ENCODE peak calls at places on chromosomes 3 and 15, in six cellular contexts. One of them, this sample, is unnamed.

GRCh38 chr3:29293371-29293770 is 12.5 kb downstream of the RBMS3 start:
- DNase-seq in nephron progenitor cell: no peak
- DNase-seq in natural killer cell: no peak
- DNase-seq in type B pancreatic cell: no peak
- DNase-seq in MM.1S: no peak
- DNase-seq in AG10803: peak
- DNase-seq in this sample: no peak

GRCh38 chr15:60496853-60497252 is 17.9 kb upstream of the ICE2 start:
- DNase-seq in MM.1S: no peak
- DNase-seq in type B pancreatic cell: no peak
- DNase-seq in natural killer cell: no peak
- DNase-seq in nephron progenitor cell: no peak
- DNase-seq in AG10803: no peak
- DNase-seq in this sample: no peak

GRCh38 chr3:48410205-48411040 is 19.5 kb downstream of the PLXNB1 start:
- DNase-seq in AG10803: no peak
- DNase-seq in MM.1S: no peak
- DNase-seq in natural killer cell: peak
- DNase-seq in nephron progenitor cell: no peak
- DNase-seq in type B pancreatic cell: peak
- DNase-seq in this sample: no peak

GRCh38 chr15:63587527-63587926 is 9.7 kb upstream of the FBXL22 start:
- DNase-seq in type B pancreatic cell: no peak
- DNase-seq in natural killer cell: no peak
- DNase-seq in AG10803: peak
- DNase-seq in MM.1S: no peak
- DNase-seq in nephron progenitor cell: no peak
- DNase-seq in this sample: no peak

GRCh38 chr15:48577495-48577894 is 68.0 kb downstream of the FBN1 start:
- DNase-seq in nephron progenitor cell: no peak
- DNase-seq in natural killer cell: no peak
- DNase-seq in MM.1S: peak
- DNase-seq in AG10803: no peak
- DNase-seq in type B pancreatic cell: no peak
- DNase-seq in this sample: no peak

GRCh38 chr3:26307805-26308204 is 314.8 kb upstream of the LRRC3B start:
- DNase-seq in type B pancreatic cell: no peak
- DNase-seq in nephron progenitor cell: no peak
- DNase-seq in MM.1S: no peak
- DNase-seq in AG10803: no peak
- DNase-seq in natural killer cell: no peak
- DNase-seq in this sample: no peak

GRCh38 chr3:106093616-106094015 is 224.8 kb upstream of the CBLB start:
- DNase-seq in nephron progenitor cell: no peak
- DNase-seq in MM.1S: no peak
- DNase-seq in natural killer cell: no peak
- DNase-seq in type B pancreatic cell: no peak
- DNase-seq in AG10803: no peak
- DNase-seq in this sample: no peak

GRCh38 chr3:143226678-143227291 is 107.2 kb downstream of the CHST2 start:
- DNase-seq in MM.1S: no peak
- DNase-seq in nephron progenitor cell: no peak
- DNase-seq in natural killer cell: no peak
- DNase-seq in AG10803: no peak
- DNase-seq in type B pancreatic cell: no peak
- DNase-seq in this sample: no peak

GRCh38 chr3:127307431-127307830 is 19.6 kb upstream of the PRR20G start:
- DNase-seq in MM.1S: no peak
- DNase-seq in AG10803: no peak
- DNase-seq in natural killer cell: no peak
- DNase-seq in nephron progenitor cell: no peak
- DNase-seq in type B pancreatic cell: no peak
- DNase-seq in this sample: no peak

GRCh38 chr15:47786371-47786770 is 69.1 kb downstream of the SEMA6D start:
- DNase-seq in natural killer cell: no peak
- DNase-seq in nephron progenitor cell: no peak
- DNase-seq in MM.1S: no peak
- DNase-seq in AG10803: no peak
- DNase-seq in type B pancreatic cell: no peak
- DNase-seq in this sample: no peak

GRCh38 chr3:174495231-174495755 is 363.8 kb upstream of the NAALADL2 start:
- DNase-seq in MM.1S: no peak
- DNase-seq in AG10803: peak
- DNase-seq in nephron progenitor cell: no peak
- DNase-seq in natural killer cell: no peak
- DNase-seq in type B pancreatic cell: no peak
- DNase-seq in this sample: no peak

GRCh38 chr3:102536479-102536878 is 101.7 kb downstream of the ZPLD1 start:
- DNase-seq in natural killer cell: no peak
- DNase-seq in nephron progenitor cell: no peak
- DNase-seq in MM.1S: peak
- DNase-seq in type B pancreatic cell: no peak
- DNase-seq in AG10803: peak
- DNase-seq in this sample: no peak

GRCh38 chr15:67501177-67501835 is 19.6 kb upstream of the C15orf61 start:
- DNase-seq in type B pancreatic cell: no peak
- DNase-seq in AG10803: peak
- DNase-seq in MM.1S: no peak
- DNase-seq in nephron progenitor cell: no peak
- DNase-seq in natural killer cell: no peak
- DNase-seq in this sample: no peak

GRCh38 chr15:65311760-65312159 is 7.3 kb downstream of the RNU5B-1 start:
- DNase-seq in AG10803: no peak
- DNase-seq in natural killer cell: no peak
- DNase-seq in type B pancreatic cell: no peak
- DNase-seq in MM.1S: no peak
- DNase-seq in nephron progenitor cell: no peak
- DNase-seq in this sample: no peak

GRCh38 chr3:145767909-145768308 is 393.1 kb downstream of the PLOD2 start:
- DNase-seq in AG10803: no peak
- DNase-seq in nephron progenitor cell: no peak
- DNase-seq in MM.1S: peak
- DNase-seq in type B pancreatic cell: no peak
- DNase-seq in natural killer cell: no peak
- DNase-seq in this sample: no peak

GRCh38 chr3:14404396-14405119 is 2.2 kb downstream of the SLC6A6 start:
- DNase-seq in MM.1S: no peak
- DNase-seq in natural killer cell: no peak
- DNase-seq in AG10803: no peak
- DNase-seq in type B pancreatic cell: no peak
- DNase-seq in nephron progenitor cell: no peak
- DNase-seq in this sample: no peak
- TF ChIP-seq CTCF in MM.1S: no peak
- TF ChIP-seq CTCF in natural killer cell: no peak
- TF ChIP-seq CTCF in AG10803: no peak
- TF ChIP-seq CTCF in type B pancreatic cell: no peak
- TF ChIP-seq CTCF in nephron progenitor cell: no peak
- TF ChIP-seq CTCF in this sample: no peak

DNA sequence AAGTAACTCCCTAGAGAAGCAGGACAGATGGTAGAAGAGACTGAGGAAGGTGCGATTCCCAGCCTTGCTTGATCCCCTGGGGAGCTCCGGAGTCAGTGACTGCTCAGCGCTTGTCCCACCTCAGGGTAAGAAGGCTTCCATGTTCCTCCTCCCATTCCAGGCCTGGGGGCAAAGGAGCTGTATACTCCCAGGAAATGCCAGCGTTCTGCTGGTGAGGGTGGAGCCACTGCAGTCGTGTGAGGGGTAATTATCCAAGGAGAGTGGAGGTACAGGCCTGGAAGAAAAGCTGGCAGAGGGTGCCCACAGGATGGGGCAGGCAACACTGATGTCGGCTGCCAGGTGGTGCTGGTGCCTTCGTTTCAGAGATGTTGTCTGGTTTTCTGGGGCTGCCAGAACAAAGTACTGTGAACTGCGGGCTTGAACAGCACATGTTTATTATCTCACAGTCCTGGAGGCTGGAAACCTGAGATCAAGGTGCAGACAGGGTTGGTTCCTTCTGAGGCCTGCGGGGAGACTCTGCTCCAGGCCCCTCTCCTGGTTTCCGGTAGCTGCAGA is 12.1 kb upstream of the APBA2 start:
- DNase-seq in MM.1S: no peak
- DNase-seq in AG10803: no peak
- DNase-seq in nephron progenitor cell: no peak
- DNase-seq in natural killer cell: no peak
- DNase-seq in type B pancreatic cell: no peak
- DNase-seq in this sample: no peak
- TF ChIP-seq CTCF in MM.1S: no peak
- TF ChIP-seq CTCF in AG10803: no peak
- TF ChIP-seq CTCF in nephron progenitor cell: no peak
- TF ChIP-seq CTCF in natural killer cell: no peak
- TF ChIP-seq CTCF in type B pancreatic cell: no peak
- TF ChIP-seq CTCF in this sample: peak

GRCh38 chr3:11718582-11719405 is 75.1 kb upstream of the VGLL4 start:
- DNase-seq in AG10803: peak
- DNase-seq in type B pancreatic cell: no peak
- DNase-seq in nephron progenitor cell: peak
- DNase-seq in natural killer cell: no peak
- DNase-seq in MM.1S: peak
- DNase-seq in this sample: no peak

GRCh38 chr3:11717768-11718581 is 74.3 kb upstream of the VGLL4 start:
- DNase-seq in natural killer cell: no peak
- DNase-seq in nephron progenitor cell: peak
- DNase-seq in type B pancreatic cell: no peak
- DNase-seq in MM.1S: no peak
- DNase-seq in AG10803: peak
- DNase-seq in this sample: no peak

GRCh38 chr3:11721114-11721440 is 77.4 kb upstream of the VGLL4 start:
- DNase-seq in AG10803: peak
- DNase-seq in type B pancreatic cell: no peak
- DNase-seq in natural killer cell: no peak
- DNase-seq in nephron progenitor cell: no peak
- DNase-seq in MM.1S: no peak
- DNase-seq in this sample: no peak

GRCh38 chr3:11719406-11720219 is 75.9 kb upstream of the VGLL4 start:
- DNase-seq in type B pancreatic cell: peak
- DNase-seq in MM.1S: peak
- DNase-seq in nephron progenitor cell: peak
- DNase-seq in natural killer cell: peak
- DNase-seq in AG10803: peak
- DNase-seq in this sample: peak

DNA sequence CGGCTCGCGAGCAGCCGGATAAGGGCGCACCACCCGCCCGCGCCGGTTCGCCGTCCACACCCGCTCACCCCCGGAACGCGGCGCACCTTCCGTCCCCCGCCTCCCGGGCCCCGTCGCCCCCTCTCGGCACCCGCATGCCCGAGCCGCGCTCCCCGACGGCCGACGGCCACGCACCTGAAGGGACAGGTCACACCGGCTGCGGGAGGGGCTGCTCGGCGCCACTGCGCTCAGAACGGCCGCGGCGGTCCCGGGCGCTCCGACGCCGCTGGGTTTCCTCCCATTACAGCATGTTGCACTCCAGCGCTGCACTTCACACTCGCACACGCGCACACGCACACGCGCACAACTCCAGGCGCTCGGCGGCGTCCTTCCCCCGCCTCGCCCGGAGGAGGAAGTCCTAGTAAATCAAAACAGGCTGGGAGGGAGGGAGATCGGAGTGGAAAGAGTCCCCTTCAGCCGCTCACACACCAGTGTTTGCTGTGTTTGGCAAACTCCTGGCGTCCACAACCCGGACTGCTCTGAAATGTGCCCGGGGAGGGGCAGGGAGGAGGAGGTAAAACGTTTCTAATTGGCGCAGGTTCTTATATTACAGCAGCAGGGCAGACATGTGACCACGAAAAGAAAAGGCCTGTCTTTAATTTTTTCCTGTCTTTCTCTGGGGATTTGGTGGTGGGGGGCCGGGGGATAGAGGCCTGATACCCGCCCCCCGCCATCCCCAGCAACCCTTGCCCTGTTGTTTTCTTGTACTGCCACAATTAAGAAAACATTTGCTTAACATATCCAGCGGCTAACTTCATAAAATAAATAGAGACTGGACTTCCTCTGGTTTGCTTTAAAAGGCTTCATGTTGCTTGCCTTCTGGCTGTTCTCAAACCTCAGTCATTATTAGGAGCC is 76.8 kb upstream of the VGLL4 start:
- DNase-seq in type B pancreatic cell: peak
- DNase-seq in MM.1S: peak
- DNase-seq in nephron progenitor cell: peak
- DNase-seq in AG10803: peak
- DNase-seq in natural killer cell: peak
- DNase-seq in this sample: peak
- TF ChIP-seq CTCF in type B pancreatic cell: no peak
- TF ChIP-seq CTCF in MM.1S: no peak
- TF ChIP-seq CTCF in nephron progenitor cell: no peak
- TF ChIP-seq CTCF in AG10803: peak
- TF ChIP-seq CTCF in natural killer cell: no peak
- TF ChIP-seq CTCF in this sample: no peak

GRCh38 chr3:188747487-188747886 is 424.3 kb upstream of the TPRG1 start:
- DNase-seq in MM.1S: no peak
- DNase-seq in AG10803: peak
- DNase-seq in natural killer cell: no peak
- DNase-seq in type B pancreatic cell: no peak
- DNase-seq in nephron progenitor cell: no peak
- DNase-seq in this sample: no peak

GRCh38 chr3:188746291-188746783 is 425.4 kb upstream of the TPRG1 start:
- DNase-seq in natural killer cell: no peak
- DNase-seq in MM.1S: no peak
- DNase-seq in AG10803: no peak
- DNase-seq in type B pancreatic cell: no peak
- DNase-seq in nephron progenitor cell: no peak
- DNase-seq in this sample: no peak

GRCh38 chr3:188750625-188751024 is 421.1 kb upstream of the TPRG1 start:
- DNase-seq in AG10803: no peak
- DNase-seq in nephron progenitor cell: no peak
- DNase-seq in type B pancreatic cell: no peak
- DNase-seq in natural killer cell: no peak
- DNase-seq in MM.1S: no peak
- DNase-seq in this sample: no peak

GRCh38 chr3:188749830-188750229 is 421.9 kb upstream of the TPRG1 start:
- DNase-seq in nephron progenitor cell: no peak
- DNase-seq in type B pancreatic cell: no peak
- DNase-seq in natural killer cell: no peak
- DNase-seq in AG10803: no peak
- DNase-seq in MM.1S: no peak
- DNase-seq in this sample: no peak

GRCh38 chr3:188749010-188749617 is 422.7 kb upstream of the TPRG1 start:
- DNase-seq in MM.1S: peak
- DNase-seq in AG10803: no peak
- DNase-seq in natural killer cell: peak
- DNase-seq in nephron progenitor cell: peak
- DNase-seq in type B pancreatic cell: no peak
- DNase-seq in this sample: no peak
- TF ChIP-seq CTCF in MM.1S: peak
- TF ChIP-seq CTCF in AG10803: peak
- TF ChIP-seq CTCF in natural killer cell: peak
- TF ChIP-seq CTCF in nephron progenitor cell: peak
- TF ChIP-seq CTCF in type B pancreatic cell: peak
- TF ChIP-seq CTCF in this sample: peak